ENCODE peak calls at places on chromosomes 12 and 14, in eight cellular contexts. D is HCT116; Y is body of pancreas; X is transverse colon; S is Panc1; O is thyroid gland; A is CD4-positive, alpha-beta memory T cell; I is heart left ventricle. H is an unnamed sample. For H3K4me1, the result is how much of the 10 kb centered on the place peaks cover.

GRCh38 chr12:120529641-120530314 is 820 bp upstream of the COQ5 start:
- DNase-seq in D (peak), Y (peak), X (peak), S (no peak), O (peak), A (no peak), I (no peak), H (no peak)

GRCh38 chr12:88897723-88898122 is 317.5 kb upstream of the KITLG start:
- DNase-seq in D (no peak), Y (no peak), X (no peak), S (no peak), O (no peak), A (no peak), I (peak), H (no peak)

GRCh38 chr12:101750152-101750551 is 10.9 kb upstream of the SYCP3 start:
- DNase-seq in D (no peak), Y (no peak), X (no peak), S (no peak), O (no peak), A (no peak), I (no peak), H (no peak)

GRCh38 chr12:2876431-2877046 is 435 bp downstream of the FOXM1 start:
- DNase-seq in D (no peak), Y (no peak), X (no peak), S (no peak), O (no peak), A (no peak), I (no peak), H (peak)

GRCh38 chr14:49997991-49998390 is 105.1 kb downstream of the ARF6 start:
- DNase-seq in D (no peak), Y (no peak), X (no peak), S (no peak), O (no peak), A (no peak), I (no peak), H (no peak)

GRCh38 chr14:22472935-22473854 is 115.8 kb downstream of the DAD1 start:
- DNase-seq in D (peak), Y (peak), X (peak), S (no peak), O (peak), A (no peak), I (no peak), H (no peak)

GRCh38 chr14:69037790-69038448 is 58.8 kb upstream of the ACTN1 start:
- DNase-seq in D (no peak), Y (no peak), X (no peak), S (no peak), O (no peak), A (no peak), I (no peak), H (peak)

GRCh38 chr12:4450551-4451112 is 5.0 kb upstream of the FGF6 start:
- DNase-seq in D (no peak), Y (no peak), X (no peak), S (no peak), O (no peak), A (no peak), I (no peak), H (no peak)

GRCh38 chr12:56115329-56115728 is 1.1 kb upstream of the RPL41 start:
- DNase-seq in D (no peak), Y (peak), X (no peak), S (no peak), O (peak), A (no peak), I (no peak), H (peak)

GRCh38 chr12:1083086-1083887 is 92.3 kb downstream of the ERC1 start:
- DNase-seq in D (no peak), Y (no peak), X (no peak), S (no peak), O (no peak), A (no peak), I (no peak), H (no peak)

GRCh38 chr12:75840994-75841355 is 190.6 kb downstream of the PHLDA1 start:
- DNase-seq in D (no peak), Y (no peak), X (no peak), S (no peak), O (no peak), A (no peak), I (no peak), H (no peak)

GRCh38 chr12:29223936-29224921 is 75.2 kb downstream of the FAR2 start:
- DNase-seq in D (no peak), Y (no peak), X (no peak), S (no peak), O (no peak), A (no peak), I (no peak), H (no peak)

DNA sequence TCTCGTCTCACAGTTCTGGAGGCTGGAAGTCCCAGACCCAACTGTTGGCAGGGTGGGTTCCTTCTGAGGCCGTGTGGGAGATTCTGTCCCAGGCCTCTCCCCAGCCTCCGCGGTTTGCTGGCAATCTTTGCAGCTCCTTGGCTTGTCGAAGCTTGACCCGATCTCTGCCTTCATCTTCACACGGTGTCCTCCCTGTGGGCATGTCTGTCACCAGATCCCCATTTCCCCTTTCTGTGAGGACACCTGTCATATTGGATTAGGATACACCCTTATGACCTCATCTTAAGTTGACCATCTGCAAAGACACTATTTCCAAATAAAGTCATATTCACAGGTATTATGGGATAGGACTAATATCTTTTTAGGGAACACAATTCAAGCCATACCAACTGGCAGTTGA is 22.6 kb upstream of the LRP1-AS start:
- DNase-seq in D (no peak), Y (no peak), X (no peak), S (no peak), O (no peak), A (no peak), I (no peak), H (peak)
- H3K4me1 ChIP-seq in D (under half), Y (under half), X (under half), S (under half), O (under half), A (under half), I (under half), H (under half)

DNA sequence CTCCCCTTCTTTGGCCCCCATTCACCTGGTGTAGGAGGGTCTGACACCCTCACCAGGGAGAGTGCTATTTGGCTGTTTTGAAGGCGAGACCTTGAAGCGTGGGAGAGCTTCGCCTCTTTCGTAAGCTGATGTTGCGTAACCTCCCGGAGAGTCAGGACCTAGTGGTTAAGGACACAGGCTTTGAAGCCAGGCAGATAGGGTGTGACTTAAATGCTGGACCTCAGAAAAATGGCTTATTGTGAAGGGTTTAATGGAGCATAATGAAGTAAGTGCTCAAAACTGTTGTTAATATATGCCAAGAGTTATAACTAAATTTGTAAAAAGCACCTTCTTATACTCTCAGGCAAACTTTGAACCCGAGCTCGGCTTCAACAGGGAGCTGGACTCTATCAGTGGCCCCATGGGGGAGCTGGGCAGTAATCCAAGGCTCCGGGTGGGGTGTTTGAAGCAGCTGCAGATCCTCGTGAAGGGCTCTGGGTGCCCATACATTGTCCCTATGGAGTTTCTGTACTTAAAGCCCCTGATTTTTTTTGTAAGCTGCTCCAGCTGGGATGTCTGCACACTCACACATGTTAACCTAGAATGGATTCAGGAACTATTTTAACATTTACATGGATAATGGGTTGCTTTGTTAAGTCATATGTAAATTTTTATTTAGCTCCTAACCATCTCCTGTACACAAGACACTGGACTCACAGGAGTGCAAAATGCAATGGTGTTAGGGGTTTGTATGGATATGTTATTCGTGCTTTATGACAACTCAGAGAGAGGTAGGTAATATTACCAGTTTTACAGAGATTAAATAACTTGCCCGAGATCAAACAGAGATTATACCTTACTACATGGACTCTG is 26.0 kb downstream of the PPFIBP1 start:
- DNase-seq in D (peak), Y (peak), X (peak), S (peak), O (peak), A (no peak), I (peak), H (peak)
- H3K4me1 ChIP-seq in D (half or more), Y (half or more), X (under half), S (half or more), O (half or more), A (under half), I (half or more), H (under half)

GRCh38 chr14:71021347-71022014 is 114.2 kb downstream of the PCNX1 start:
- DNase-seq in D (peak), Y (no peak), X (no peak), S (no peak), O (no peak), A (no peak), I (no peak), H (no peak)
- H3K4me1 ChIP-seq in D (under half), Y (under half), X (under half), S (under half), O (under half), A (under half), I (under half), H (under half)

GRCh38 chr14:91942128-91942527 is 5.4 kb downstream of the FBLN5 start:
- DNase-seq in D (no peak), Y (no peak), X (no peak), S (no peak), O (no peak), A (no peak), I (no peak), H (no peak)
- H3K4me1 ChIP-seq in D (under half), Y (under half), X (under half), S (under half), O (under half), A (under half), I (under half), H (under half)

GRCh38 chr14:61570961-61571299 is 124.4 kb upstream of the HIF1A start:
- DNase-seq in D (no peak), Y (no peak), X (no peak), S (no peak), O (no peak), A (no peak), I (no peak), H (no peak)
- H3K4me1 ChIP-seq in D (under half), Y (under half), X (under half), S (under half), O (half or more), A (under half), I (under half), H (under half)

GRCh38 chr12:32893008-32893407 is 3.6 kb downstream of the PKP2 start:
- DNase-seq in D (no peak), Y (no peak), X (no peak), S (no peak), O (no peak), A (no peak), I (no peak), H (no peak)
- H3K4me1 ChIP-seq in D (under half), Y (under half), X (under half), S (under half), O (under half), A (under half), I (under half), H (under half)

H was measured in right cardiac atrium.